ENCODE peak calls at places on chromosomes 4 and X, in five cellular contexts. One of them, this sample, is unnamed.

GRCh38 chrX:17738737-17739535 is 1.6 kb downstream of the SCML1 start:
- DNase-seq in aorta: no peak
- DNase-seq in A549: no peak
- DNase-seq in CD4-positive, alpha-beta T cell: no peak
- DNase-seq in left lung: no peak
- DNase-seq in this sample: no peak

GRCh38 chrX:39653656-39654055 is 444.1 kb downstream of the BCOR start:
- DNase-seq in CD4-positive, alpha-beta T cell: no peak
- DNase-seq in A549: no peak
- DNase-seq in aorta: no peak
- DNase-seq in left lung: no peak
- DNase-seq in this sample: no peak

GRCh38 chrX:98523026-98523425 is 1639.3 kb downstream of the RPA4 start:
- DNase-seq in A549: no peak
- DNase-seq in left lung: no peak
- DNase-seq in aorta: no peak
- DNase-seq in CD4-positive, alpha-beta T cell: no peak
- DNase-seq in this sample: no peak

GRCh38 chr4:56626420-56626819 is 54.7 kb downstream of the HOPX start:
- DNase-seq in left lung: no peak
- DNase-seq in CD4-positive, alpha-beta T cell: no peak
- DNase-seq in A549: no peak
- DNase-seq in aorta: no peak
- DNase-seq in this sample: no peak

GRCh38 chr4:65217179-65217578 is 453.1 kb downstream of the EPHA5 start:
- DNase-seq in left lung: no peak
- DNase-seq in A549: no peak
- DNase-seq in CD4-positive, alpha-beta T cell: no peak
- DNase-seq in aorta: no peak
- DNase-seq in this sample: no peak

GRCh38 chr4:48944659-48945290 is 38.2 kb upstream of the OCIAD2 start:
- DNase-seq in A549: no peak
- DNase-seq in left lung: no peak
- DNase-seq in CD4-positive, alpha-beta T cell: peak; percentile 6
- DNase-seq in aorta: no peak
- DNase-seq in this sample: peak; percentile 58

GRCh38 chr4:177737387-177737965 is 295.2 kb upstream of the AGA start:
- DNase-seq in CD4-positive, alpha-beta T cell: no peak
- DNase-seq in A549: no peak
- DNase-seq in left lung: no peak
- DNase-seq in aorta: no peak
- DNase-seq in this sample: no peak

GRCh38 chr4:15677507-15677988 is 4.1 kb upstream of the FAM200B start:
- DNase-seq in aorta: no peak
- DNase-seq in left lung: no peak
- DNase-seq in CD4-positive, alpha-beta T cell: no peak
- DNase-seq in A549: no peak
- DNase-seq in this sample: no peak

GRCh38 chr4:53763813-53764597 is 172.7 kb upstream of the LNX1 start:
- DNase-seq in A549: no peak
- DNase-seq in CD4-positive, alpha-beta T cell: no peak
- DNase-seq in aorta: peak; percentile 48
- DNase-seq in left lung: peak; percentile 40
- DNase-seq in this sample: peak; percentile 5

GRCh38 chr4:52248836-52249235 is 197.7 kb downstream of the SPATA18 start:
- DNase-seq in left lung: no peak
- DNase-seq in A549: no peak
- DNase-seq in aorta: no peak
- DNase-seq in CD4-positive, alpha-beta T cell: no peak
- DNase-seq in this sample: peak; percentile 55

GRCh38 chrX:96563663-96564062 is 121.0 kb upstream of the DIAPH2 start:
- DNase-seq in left lung: no peak
- DNase-seq in A549: no peak
- DNase-seq in CD4-positive, alpha-beta T cell: no peak
- DNase-seq in aorta: no peak
- DNase-seq in this sample: no peak

GRCh38 chr4:75248770-75249467 is 265.3 kb downstream of the RCHY1 start:
- DNase-seq in left lung: no peak
- DNase-seq in A549: no peak
- DNase-seq in CD4-positive, alpha-beta T cell: no peak
- DNase-seq in aorta: no peak
- DNase-seq in this sample: peak; percentile 29

DNA sequence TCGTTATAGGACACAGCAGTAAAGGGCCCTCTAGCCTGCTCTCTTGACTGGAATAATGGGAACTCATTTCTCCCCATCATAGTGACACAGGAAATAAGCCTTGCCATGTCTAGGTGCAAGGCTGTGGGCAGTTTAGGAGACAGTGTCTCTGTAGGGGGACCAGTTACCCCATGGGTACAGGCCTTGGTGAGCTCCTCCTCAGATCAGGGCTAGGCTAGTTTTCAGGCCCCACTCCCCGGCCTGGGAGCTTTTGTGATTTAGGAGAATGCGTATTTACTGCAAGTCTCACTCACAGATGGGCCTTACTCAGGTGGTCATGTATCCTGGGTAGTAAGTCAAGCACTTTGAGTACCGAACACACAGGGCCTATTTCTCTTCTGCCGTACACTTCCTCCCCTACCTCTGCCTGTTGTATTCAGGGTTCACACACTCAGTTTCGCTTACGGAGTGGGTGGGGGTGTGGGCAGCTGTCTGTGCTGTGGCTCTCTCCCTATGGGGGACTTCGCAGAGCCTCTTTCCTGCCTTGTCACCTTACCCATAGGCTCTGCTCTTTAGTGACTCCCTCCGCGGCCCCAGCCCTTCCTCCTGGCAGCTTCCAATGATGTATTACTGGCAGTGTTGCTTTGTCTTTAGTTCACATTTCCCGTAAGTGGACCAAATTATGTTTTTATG is 34.2 kb downstream of the FAM193A start:
- DNase-seq in aorta: no peak
- DNase-seq in CD4-positive, alpha-beta T cell: peak; percentile 36
- DNase-seq in left lung: no peak
- DNase-seq in A549: no peak
- DNase-seq in this sample: no peak
- H3K27ac ChIP-seq in aorta: no peak overlapping the region
- H3K27ac ChIP-seq in CD4-positive, alpha-beta T cell: no peak overlapping the region
- H3K27ac ChIP-seq in left lung: no peak overlapping the region
- H3K27ac ChIP-seq in A549: no peak overlapping the region
- H3K27ac ChIP-seq in this sample: no peak overlapping the region

GRCh38 chr4:138114434-138114833 is 127.7 kb downstream of the SLC7A11 start:
- DNase-seq in aorta: no peak
- DNase-seq in left lung: no peak
- DNase-seq in A549: no peak
- DNase-seq in CD4-positive, alpha-beta T cell: no peak
- DNase-seq in this sample: no peak

GRCh38 chr4:138111462-138112000 is 130.6 kb downstream of the SLC7A11 start:
- DNase-seq in CD4-positive, alpha-beta T cell: no peak
- DNase-seq in A549: no peak
- DNase-seq in aorta: no peak
- DNase-seq in left lung: no peak
- DNase-seq in this sample: no peak

GRCh38 chr4:138112389-138112788 is 129.8 kb downstream of the SLC7A11 start:
- DNase-seq in A549: no peak
- DNase-seq in aorta: no peak
- DNase-seq in left lung: no peak
- DNase-seq in CD4-positive, alpha-beta T cell: no peak
- DNase-seq in this sample: no peak

GRCh38 chr4:138113819-138114415 is 128.2 kb downstream of the SLC7A11 start:
- DNase-seq in left lung: no peak
- DNase-seq in A549: no peak
- DNase-seq in aorta: no peak
- DNase-seq in CD4-positive, alpha-beta T cell: no peak
- DNase-seq in this sample: peak; percentile 43

GRCh38 chr4:138110815-138111214 is 131.3 kb downstream of the SLC7A11 start:
- DNase-seq in CD4-positive, alpha-beta T cell: no peak
- DNase-seq in A549: no peak
- DNase-seq in aorta: no peak
- DNase-seq in left lung: no peak
- DNase-seq in this sample: no peak
- H3K27ac ChIP-seq in CD4-positive, alpha-beta T cell: no peak overlapping the region
- H3K27ac ChIP-seq in A549: no peak overlapping the region
- H3K27ac ChIP-seq in aorta: no peak overlapping the region
- H3K27ac ChIP-seq in left lung: no peak overlapping the region
- H3K27ac ChIP-seq in this sample: no peak overlapping the region

GRCh38 chr4:155245105-155245504 is 36.7 kb downstream of the NPY2R start:
- DNase-seq in aorta: no peak
- DNase-seq in left lung: no peak
- DNase-seq in A549: no peak
- DNase-seq in CD4-positive, alpha-beta T cell: no peak
- DNase-seq in this sample: no peak

GRCh38 chr4:155241225-155241624 is 32.8 kb downstream of the NPY2R start:
- DNase-seq in aorta: no peak
- DNase-seq in left lung: no peak
- DNase-seq in A549: no peak
- DNase-seq in CD4-positive, alpha-beta T cell: no peak
- DNase-seq in this sample: no peak

GRCh38 chr4:155237567-155237966 is 29.1 kb downstream of the NPY2R start:
- DNase-seq in CD4-positive, alpha-beta T cell: no peak
- DNase-seq in aorta: no peak
- DNase-seq in A549: no peak
- DNase-seq in left lung: no peak
- DNase-seq in this sample: no peak

DNA sequence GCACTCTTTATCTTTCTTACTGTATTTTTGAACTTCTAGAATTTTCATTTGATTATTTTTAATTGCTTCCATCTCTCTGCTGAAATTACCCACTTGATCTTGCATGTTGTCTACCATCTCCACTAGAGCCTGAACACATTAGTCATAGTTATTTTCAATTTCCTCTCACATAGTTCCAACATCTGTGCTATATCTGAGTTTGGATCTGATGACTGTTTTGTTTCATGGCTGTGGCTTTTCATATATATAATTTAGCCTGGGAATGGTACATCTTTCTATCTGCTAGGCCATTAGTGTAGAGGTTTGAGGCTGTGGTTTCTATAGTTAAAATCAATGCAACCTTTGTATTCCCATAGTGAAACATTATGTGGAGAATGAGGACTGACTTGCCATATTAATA is 33.2 kb downstream of the NPY2R start:
- DNase-seq in CD4-positive, alpha-beta T cell: no peak
- DNase-seq in aorta: no peak
- DNase-seq in A549: no peak
- DNase-seq in left lung: no peak
- DNase-seq in this sample: no peak
- H3K27ac ChIP-seq in CD4-positive, alpha-beta T cell: no peak overlapping the region
- H3K27ac ChIP-seq in aorta: no peak overlapping the region
- H3K27ac ChIP-seq in A549: no peak overlapping the region
- H3K27ac ChIP-seq in left lung: no peak overlapping the region
- H3K27ac ChIP-seq in this sample: no peak overlapping the region

GRCh38 chr4:7805533-7806079 is 134.1 kb downstream of the AFAP1 start:
- DNase-seq in aorta: peak; percentile 84
- DNase-seq in CD4-positive, alpha-beta T cell: no peak
- DNase-seq in A549: peak; percentile 54
- DNase-seq in left lung: no peak
- DNase-seq in this sample: peak; percentile 67

GRCh38 chr4:7804759-7805385 is 134.8 kb downstream of the AFAP1 start:
- DNase-seq in aorta: no peak
- DNase-seq in left lung: no peak
- DNase-seq in A549: no peak
- DNase-seq in CD4-positive, alpha-beta T cell: no peak
- DNase-seq in this sample: no peak

GRCh38 chr4:7803371-7803770 is 136.3 kb downstream of the AFAP1 start:
- DNase-seq in left lung: no peak
- DNase-seq in CD4-positive, alpha-beta T cell: no peak
- DNase-seq in aorta: no peak
- DNase-seq in A549: no peak
- DNase-seq in this sample: no peak

GRCh38 chr4:7802093-7802726 is 137.5 kb downstream of the AFAP1 start:
- DNase-seq in aorta: peak; percentile 79
- DNase-seq in CD4-positive, alpha-beta T cell: peak; percentile 66
- DNase-seq in A549: peak; percentile 64
- DNase-seq in left lung: no peak
- DNase-seq in this sample: peak; percentile 77

GRCh38 chr4:7803992-7804758 is 135.5 kb downstream of the AFAP1 start:
- DNase-seq in A549: peak; percentile 78
- DNase-seq in aorta: peak; percentile 88
- DNase-seq in left lung: peak; percentile 91
- DNase-seq in CD4-positive, alpha-beta T cell: peak; percentile 74
- DNase-seq in this sample: peak; percentile 64
- H3K27ac ChIP-seq in A549: peak overlapping the region; percentile 99
- H3K27ac ChIP-seq in aorta: no peak overlapping the region
- H3K27ac ChIP-seq in left lung: peak overlapping the region; percentile 46
- H3K27ac ChIP-seq in CD4-positive, alpha-beta T cell: no peak overlapping the region
- H3K27ac ChIP-seq in this sample: peak overlapping the region; percentile 90

DNA sequence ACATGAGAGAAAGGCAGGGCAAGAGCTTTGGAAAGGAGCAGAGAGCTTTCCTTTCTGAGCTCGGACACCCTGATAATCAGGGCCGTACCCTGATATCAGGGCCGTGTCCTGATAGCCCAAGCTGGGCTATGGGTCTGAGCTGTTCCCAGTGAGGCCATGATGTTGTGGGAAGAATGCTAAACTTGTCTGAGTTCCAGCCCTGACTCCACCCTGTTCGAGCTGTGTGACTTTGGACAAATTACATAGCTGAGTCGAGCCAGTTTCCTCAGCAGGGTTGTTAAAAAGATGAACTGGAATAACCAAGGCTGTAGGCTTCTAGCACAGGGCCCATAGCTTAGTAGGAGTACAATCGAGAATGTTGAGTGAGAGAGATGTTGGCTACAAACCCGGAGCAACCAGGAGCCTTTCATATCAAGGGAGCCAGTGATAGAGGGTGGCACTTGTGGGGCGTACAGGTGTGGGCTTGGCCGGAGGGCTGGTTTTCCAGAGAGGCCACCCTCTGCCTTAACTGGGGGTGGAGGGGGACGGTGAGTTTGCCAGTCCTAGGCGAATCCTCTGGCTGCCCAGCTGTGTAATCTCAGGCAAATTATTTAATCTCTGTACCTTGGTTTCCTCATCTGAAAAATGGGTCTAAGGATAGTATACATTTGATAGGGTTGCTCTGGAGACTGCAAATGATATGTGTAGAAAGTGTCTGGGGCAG is 3.5 kb upstream of the CXCR3 start:
- DNase-seq in CD4-positive, alpha-beta T cell: no peak
- DNase-seq in aorta: no peak
- DNase-seq in left lung: no peak
- DNase-seq in A549: no peak
- DNase-seq in this sample: no peak
- H3K27ac ChIP-seq in CD4-positive, alpha-beta T cell: peak overlapping the region; percentile 21
- H3K27ac ChIP-seq in aorta: no peak overlapping the region
- H3K27ac ChIP-seq in left lung: peak overlapping the region; percentile 62
- H3K27ac ChIP-seq in A549: no peak overlapping the region
- H3K27ac ChIP-seq in this sample: no peak overlapping the region